ENCODE peak calls at places on chromosome 1, in six cellular contexts. G is choroid plexus epithelial cell, A is neural crest cell, Z is lung, L is NCI-H146, Y is NB4. U is an unnamed sample.

GRCh38 chr1:151635479-151636072 is 23.7 kb downstream of the SNX27 start:
- DNase-seq in G (peak; percentile 33), L (no peak), A (no peak), Z (no peak), Y (no peak), U (no peak)

GRCh38 chr1:182702826-182703524 is 18.6 kb upstream of the RGS8 start:
- DNase-seq in G (no peak), A (no peak), Y (no peak), Z (no peak), L (peak; percentile 30), U (no peak)

GRCh38 chr1:162627662-162628296 is 4.5 kb upstream of the DDR2 start:
- DNase-seq in Y (peak; percentile 52), L (peak; percentile 42), Z (no peak), G (peak; percentile 73), A (no peak), U (no peak)

GRCh38 chr1:159492575-159493323 is 43.1 kb downstream of the OR10J5 start:
- DNase-seq in A (no peak), Z (no peak), L (no peak), Y (no peak), G (peak; percentile 14), U (no peak)

GRCh38 chr1:58886611-58887010 is 102.8 kb upstream of the JUN start:
- DNase-seq in G (no peak), Z (no peak), Y (no peak), A (no peak), L (no peak), U (no peak)

GRCh38 chr1:12486401-12487005 is 131.5 kb downstream of the DHRS3 start:
- DNase-seq in A (no peak), Z (peak; percentile 87), G (peak; percentile 96), Y (no peak), L (no peak), U (no peak)

GRCh38 chr1:189987509-189987908 is 490.2 kb downstream of the BRINP3 start:
- DNase-seq in A (no peak), Y (no peak), L (no peak), G (no peak), Z (no peak), U (no peak)

GRCh38 chr1:106515375-106515774 is 541.1 kb upstream of the PRMT6 start:
- DNase-seq in A (no peak), Z (no peak), L (peak; percentile 84), G (no peak), Y (no peak), U (no peak)

U was measured in stimulated activated CD4-positive, alpha-beta T cell treated with anti-CD3 and anti-CD28 coated beads, Interleukin-12 subunit alpha, Interleukin-12 subunit beta, amount 100 ng/mL, for 4 hours.